ENCODE peak calls at places on chromosomes 3 and 15, in five cellular contexts. K is A549, E is HepG2, F is GM12878, Q is K562. G is an unnamed sample.

GRCh38 chr3:141412936-141413354 is 44.6 kb downstream of the ZBTB38 start:
- DNase-seq in K (no peak), E (peak), F (no peak), Q (no peak), G (no peak)

GRCh38 chr15:51103330-51103729 is 8.6 kb upstream of the TNFAIP8L3 start:
- DNase-seq in K (no peak), E (no peak), F (no peak), Q (no peak), G (no peak)

GRCh38 chr3:172007065-172007370 is 32.4 kb upstream of the FNDC3B start:
- DNase-seq in K (no peak), E (no peak), F (no peak), Q (no peak), G (no peak)

GRCh38 chr3:134317106-134317947 is 56.9 kb downstream of the AMOTL2 start:
- DNase-seq in K (no peak), E (no peak), F (no peak), Q (no peak), G (no peak)

GRCh38 chr3:98182196-98182595 is 15.7 kb downstream of the OR5H15 start:
- DNase-seq in K (no peak), E (no peak), F (no peak), Q (no peak), G (no peak)

GRCh38 chr3:42036483-42036823 is 54.7 kb upstream of the TRAK1 start:
- DNase-seq in K (peak), E (peak), F (no peak), Q (no peak), G (no peak)

GRCh38 chr15:75237316-75237982 is 20.7 kb upstream of the GOLGA6C start:
- DNase-seq in K (no peak), E (no peak), F (no peak), Q (no peak), G (no peak)

GRCh38 chr3:57646723-57647122 is 46.2 kb downstream of the DENND6A start:
- DNase-seq in K (peak), E (no peak), F (no peak), Q (no peak), G (peak)

GRCh38 chr3:150922611-150923010 is 17.4 kb upstream of the MINDY4B start:
- DNase-seq in K (peak), E (no peak), F (no peak), Q (peak), G (peak)

GRCh38 chr3:124037332-124037731 is 45.4 kb upstream of the ROPN1 start:
- DNase-seq in K (no peak), E (no peak), F (no peak), Q (no peak), G (no peak)

GRCh38 chr3:36906504-36907149 is 38.2 kb downstream of the TRANK1 start:
- DNase-seq in K (no peak), E (no peak), F (no peak), Q (no peak), G (no peak)

GRCh38 chr3:30043156-30043555 is 563.2 kb upstream of the TGFBR2 start:
- DNase-seq in K (no peak), E (no peak), F (no peak), Q (no peak), G (no peak)

GRCh38 chr15:99029358-99029871 is 21.8 kb upstream of the PGPEP1L start:
- DNase-seq in K (no peak), E (no peak), F (no peak), Q (no peak), G (no peak)

GRCh38 chr15:68313501-68314390 is 36.2 kb downstream of the FEM1B start:
- DNase-seq in K (no peak), E (no peak), F (no peak), Q (no peak), G (no peak)

GRCh38 chr3:123778991-123779622 is 105.0 kb downstream of the MYLK start:
- DNase-seq in K (no peak), E (no peak), F (no peak), Q (no peak), G (no peak)

GRCh38 chr3:151316267-151316991 is at the start of gene GPR87:
- DNase-seq in K (peak), E (no peak), F (no peak), Q (no peak), G (peak)

GRCh38 chr15:69025320-69025719 is 10.8 kb downstream of the NOX5 start:
- DNase-seq in K (no peak), E (no peak), F (no peak), Q (no peak), G (no peak)

GRCh38 chr3:17638351-17638750 is 104.1 kb downstream of the TBC1D5 start:
- DNase-seq in K (no peak), E (no peak), F (no peak), Q (no peak), G (no peak)

GRCh38 chr3:159548675-159549335 is 439.8 kb upstream of the IL12A start:
- DNase-seq in K (no peak), E (no peak), F (no peak), Q (no peak), G (no peak)

GRCh38 chr3:13107661-13108060 is 34.4 kb upstream of the IQSEC1 start:
- DNase-seq in K (no peak), E (no peak), F (no peak), Q (no peak), G (no peak)

GRCh38 chr15:65328506-65329297 is 24.2 kb downstream of the RNU5B-1 start:
- DNase-seq in K (no peak), E (no peak), F (no peak), Q (no peak), G (no peak)

GRCh38 chr3:151227438-151228290 is 24.6 kb upstream of the GPR171 start:
- DNase-seq in K (peak), E (peak), F (peak), Q (peak), G (peak)

GRCh38 chr15:81068516-81068915 is 65.6 kb upstream of the CFAP161 start:
- DNase-seq in K (no peak), E (no peak), F (no peak), Q (no peak), G (no peak)

GRCh38 chr15:58608129-58608590 is 141.3 kb downstream of the ADAM10 start:
- DNase-seq in K (no peak), E (no peak), F (no peak), Q (no peak), G (no peak)

GRCh38 chr3:77042892-77043291 is 3.0 kb downstream of the ROBO2 start:
- DNase-seq in K (no peak), E (no peak), F (no peak), Q (no peak), G (no peak)

GRCh38 chr3:32018723-32019564 is 37.4 kb downstream of the ZNF860 start:
- DNase-seq in K (peak), E (peak), F (no peak), Q (peak), G (peak)

GRCh38 chr3:177460100-177460499 is 262.8 kb upstream of the TBL1XR1 start:
- DNase-seq in K (no peak), E (no peak), F (no peak), Q (no peak), G (no peak)

GRCh38 chr3:143155756-143156155 is 36.2 kb downstream of the CHST2 start:
- DNase-seq in K (no peak), E (no peak), F (no peak), Q (no peak), G (no peak)

GRCh38 chr3:196274585-196274984 is 12.9 kb downstream of the PCYT1A start:
- DNase-seq in K (no peak), E (no peak), F (peak), Q (peak), G (no peak)
- TF ChIP-seq CEBPB in K (no peak), E (no peak), F (no peak), Q (no peak), G (no peak)

GRCh38 chr3:2456788-2457187 is 358.1 kb downstream of the CNTN4 start:
- DNase-seq in K (no peak), E (no peak), F (no peak), Q (no peak), G (no peak)

GRCh38 chr3:2454865-2455264 is 356.2 kb downstream of the CNTN4 start:
- DNase-seq in K (no peak), E (no peak), F (no peak), Q (no peak), G (no peak)

DNA sequence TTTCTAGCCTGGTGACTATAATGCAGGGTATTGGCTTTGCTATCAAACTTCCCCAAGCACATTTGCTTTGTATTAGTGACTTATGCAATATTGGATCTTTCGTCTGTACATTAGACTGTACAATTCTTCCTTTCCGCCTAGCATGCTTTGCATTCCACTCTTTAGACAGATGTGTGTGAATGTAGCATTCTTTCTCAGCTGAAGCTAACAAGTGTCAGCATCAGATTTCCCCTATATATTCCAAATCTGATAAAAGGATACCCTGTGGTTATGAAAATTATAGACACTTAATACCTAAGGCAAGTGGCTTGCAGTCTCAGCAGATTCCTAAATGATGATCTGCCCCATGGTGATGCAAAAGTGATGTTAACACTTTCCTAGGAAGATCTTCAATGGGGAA is 360.1 kb downstream of the CNTN4 start:
- DNase-seq in K (no peak), E (no peak), F (no peak), Q (no peak), G (no peak)
- TF ChIP-seq REST in K (no peak), E (no peak), F (no peak), Q (no peak), G (no peak)

DNA sequence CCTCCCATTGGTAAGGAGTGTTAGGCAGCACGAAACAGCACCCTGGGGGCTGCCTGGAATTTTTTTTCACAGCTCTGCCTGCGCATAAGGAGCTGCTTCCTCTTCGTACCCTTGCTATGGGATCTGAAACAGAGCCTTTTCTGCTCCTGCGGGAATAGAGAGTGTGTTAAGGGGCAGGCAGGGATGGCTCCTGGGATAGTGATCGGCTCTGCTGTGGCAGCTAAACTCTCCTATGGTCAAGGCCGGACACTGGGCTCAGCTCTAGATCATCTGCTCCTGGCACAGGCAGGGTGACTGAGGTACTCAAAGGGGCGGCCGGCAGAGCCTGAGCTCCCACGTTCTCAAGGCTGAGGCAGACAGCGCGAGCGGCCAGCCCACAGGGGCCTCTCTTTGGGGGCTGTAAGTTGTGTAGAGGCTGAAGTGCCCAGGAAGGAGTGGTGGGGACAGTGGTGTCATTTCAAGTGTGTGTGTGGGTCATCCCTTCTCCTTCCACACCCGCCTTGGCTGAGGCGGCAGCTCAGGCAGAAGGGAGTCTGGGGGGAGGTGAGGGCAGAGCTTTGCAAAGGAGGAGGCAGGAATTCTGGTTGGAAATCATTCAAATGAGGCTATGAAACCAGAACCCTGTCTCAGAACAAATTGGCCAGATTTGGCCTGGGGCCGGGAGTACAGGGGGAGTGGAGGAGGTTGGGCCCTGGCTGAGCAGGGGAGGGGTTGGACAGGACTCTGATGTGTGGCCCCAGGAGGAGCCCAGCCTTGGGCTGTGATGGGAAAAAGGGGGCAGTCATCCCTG is 31.0 kb downstream of the EPHB3 start:
- DNase-seq in K (no peak), E (no peak), F (no peak), Q (no peak), G (no peak)
- TF ChIP-seq CEBPB in K (no peak), E (no peak), F (no peak), Q (no peak), G (no peak)

DNA sequence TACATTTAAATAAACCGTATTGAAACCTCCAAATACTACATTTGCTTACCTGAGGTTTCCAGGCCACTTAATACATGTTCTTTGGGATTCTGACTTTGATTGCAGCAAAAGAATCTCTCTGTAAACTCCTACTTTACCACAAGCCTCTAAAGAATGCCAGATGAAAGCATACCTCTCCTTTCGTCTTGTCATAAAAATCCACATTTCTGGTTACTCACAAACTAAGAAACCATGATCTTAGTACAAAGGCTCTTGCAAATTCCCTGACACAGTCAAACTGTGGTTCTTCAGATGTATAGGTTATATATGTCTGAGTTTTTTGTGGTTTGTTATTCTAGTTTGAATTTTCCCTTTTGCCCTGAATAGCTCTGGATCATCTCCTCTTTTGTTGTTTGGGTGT is 188.4 kb downstream of the RAP2B start:
- DNase-seq in K (no peak), E (peak), F (no peak), Q (no peak), G (peak)
- TF ChIP-seq REST in K (no peak), E (no peak), F (no peak), Q (no peak), G (no peak)

GRCh38 chr3:119858957-119859356 is 77.1 kb downstream of the NR1I2 start:
- DNase-seq in K (no peak), E (no peak), F (no peak), Q (no peak), G (no peak)

GRCh38 chr3:119861681-119862080 is 79.8 kb downstream of the NR1I2 start:
- DNase-seq in K (no peak), E (no peak), F (no peak), Q (no peak), G (no peak)

GRCh38 chr3:119859728-119860127 is 77.8 kb downstream of the NR1I2 start:
- DNase-seq in K (no peak), E (no peak), F (no peak), Q (no peak), G (no peak)

DNA sequence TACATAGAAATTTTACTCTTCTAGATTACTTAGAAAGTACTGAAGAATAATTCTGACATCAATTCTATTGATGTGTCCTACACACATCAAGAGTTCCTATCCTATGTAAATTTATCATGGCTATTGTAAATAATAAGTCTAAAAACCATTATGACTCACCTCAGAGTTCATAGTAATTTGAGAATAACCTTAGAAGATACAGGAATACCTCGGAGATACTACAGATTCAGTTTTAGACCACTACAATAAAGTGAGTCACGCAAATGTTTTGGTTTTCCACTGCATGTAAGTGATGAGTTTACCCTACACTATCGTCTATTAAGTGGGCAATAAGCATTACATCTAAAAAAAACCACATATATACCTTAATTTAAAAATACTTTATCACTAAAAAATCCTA is 74.8 kb downstream of the NR1I2 start:
- DNase-seq in K (no peak), E (no peak), F (no peak), Q (no peak), G (no peak)
- TF ChIP-seq CEBPB in K (no peak), E (no peak), F (no peak), Q (no peak), G (no peak)

DNA sequence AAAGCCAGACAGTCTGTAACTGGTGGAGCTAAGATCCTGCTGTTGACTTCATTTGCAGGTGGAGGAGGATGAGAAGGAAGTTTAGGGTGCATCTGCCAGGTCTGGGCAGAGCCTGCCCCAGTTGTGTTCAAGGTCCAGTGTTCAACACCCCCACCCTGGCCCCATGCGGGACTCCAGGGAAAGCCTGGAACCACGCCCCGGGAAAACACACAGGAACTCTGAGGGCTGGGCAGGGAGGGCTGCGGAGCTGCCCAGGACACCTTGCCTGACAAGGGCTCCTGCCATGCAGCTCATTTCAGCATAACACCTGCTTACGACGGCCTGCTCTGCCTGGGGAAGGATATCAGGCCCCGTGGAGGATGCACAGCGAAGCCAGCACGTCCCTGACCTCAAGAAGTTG is 286.3 kb downstream of the XXYLT1 start:
- DNase-seq in K (no peak), E (no peak), F (no peak), Q (no peak), G (no peak)
- TF ChIP-seq REST in K (no peak), E (no peak), F (no peak), Q (no peak), G (no peak)

DNA sequence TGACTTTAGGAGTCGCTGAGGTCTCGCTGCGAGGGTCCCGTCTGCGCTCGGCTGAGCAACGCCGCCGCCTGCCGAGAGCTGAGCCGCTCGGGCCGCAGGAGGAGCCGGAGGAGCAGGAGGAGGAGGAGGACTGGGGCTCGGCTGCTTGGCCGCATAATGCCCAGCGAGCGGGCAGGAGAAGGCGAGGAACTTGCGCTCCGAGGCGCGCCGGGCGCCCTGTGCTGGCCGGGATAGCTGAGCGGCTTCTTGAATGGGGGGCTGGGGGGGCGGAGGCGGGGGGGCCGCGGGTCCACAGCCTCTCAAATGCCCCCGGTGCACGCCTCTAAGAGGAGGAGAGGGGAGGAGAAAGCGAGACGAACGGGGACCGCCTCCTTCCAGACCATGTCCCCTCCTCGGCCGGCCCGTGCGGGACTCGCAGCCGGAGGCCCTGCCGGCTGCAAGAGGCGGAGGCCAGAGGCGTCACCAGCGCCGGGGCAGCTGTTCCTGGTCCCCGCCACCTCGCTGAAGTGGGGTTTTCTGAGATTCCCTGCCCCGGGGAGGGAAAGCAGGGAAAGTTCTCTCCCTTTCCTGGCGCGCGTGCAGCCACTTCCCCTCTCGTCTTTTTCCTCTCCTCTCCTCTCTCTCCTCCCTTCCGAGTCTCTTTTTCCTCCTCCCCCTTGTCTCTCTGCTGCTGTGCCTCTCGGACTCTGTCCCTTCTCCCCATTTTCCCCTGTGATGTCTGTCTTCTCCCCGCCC is at the start of gene ADAMTS9:
- DNase-seq in K (peak), E (no peak), F (no peak), Q (peak), G (no peak)
- TF ChIP-seq CEBPB in K (no peak), E (no peak), F (no peak), Q (no peak), G (no peak)

GRCh38 chr15:43483306-43484128 is 9.4 kb downstream of the TP53BP1 start:
- DNase-seq in K (no peak), E (no peak), F (no peak), Q (no peak), G (no peak)
- TF ChIP-seq REST in K (no peak), E (no peak), F (no peak), Q (no peak), G (no peak)

G was measured in HCT116.